ENCODE peak calls at places on chromosomes 1 and 21, in four cellular contexts. A is psoas muscle, U is neuronal stem cell, O is GM23248. L is an unnamed sample.

GRCh38 chr1:242784074-242784473 is 259.6 kb upstream of the PLD5 start:
- DNase-seq in U (peak), O (no peak), A (no peak), L (no peak)

GRCh38 chr1:169890761-169891538 is 2.7 kb downstream of the SCYL3 start:
- DNase-seq in A (no peak), O (no peak), U (no peak), L (peak)

GRCh38 chr1:172144445-172145060 is 275.9 kb upstream of the C1orf105 start:
- DNase-seq in A (peak), O (peak), U (no peak), L (peak)

GRCh38 chr21:45584786-45585185 is 42.5 kb upstream of the SLC19A1 start:
- DNase-seq in A (no peak), O (no peak), U (no peak), L (no peak)

GRCh38 chr1:184419734-184420161 is 32.9 kb downstream of the C1orf21 start:
- DNase-seq in U (no peak), A (no peak), O (no peak), L (no peak)

GRCh38 chr1:6831368-6831767 is 46.1 kb downstream of the CAMTA1 start:
- DNase-seq in O (peak), U (no peak), A (no peak), L (no peak)

GRCh38 chr1:43270421-43271095 is 775 bp downstream of the TMEM125 start:
- DNase-seq in U (no peak), A (no peak), O (peak), L (peak)

GRCh38 chr1:24179251-24179895 is 7.7 kb downstream of the IFNLR1 start:
- DNase-seq in A (no peak), O (no peak), U (no peak), L (no peak)

GRCh38 chr1:27652505-27652904 is 17.5 kb upstream of the FGR start:
- DNase-seq in O (peak), U (no peak), A (no peak), L (no peak)

GRCh38 chr1:185960377-185961151 is 226.4 kb downstream of the HMCN1 start:
- DNase-seq in A (peak), U (peak), O (peak), L (no peak)

DNA sequence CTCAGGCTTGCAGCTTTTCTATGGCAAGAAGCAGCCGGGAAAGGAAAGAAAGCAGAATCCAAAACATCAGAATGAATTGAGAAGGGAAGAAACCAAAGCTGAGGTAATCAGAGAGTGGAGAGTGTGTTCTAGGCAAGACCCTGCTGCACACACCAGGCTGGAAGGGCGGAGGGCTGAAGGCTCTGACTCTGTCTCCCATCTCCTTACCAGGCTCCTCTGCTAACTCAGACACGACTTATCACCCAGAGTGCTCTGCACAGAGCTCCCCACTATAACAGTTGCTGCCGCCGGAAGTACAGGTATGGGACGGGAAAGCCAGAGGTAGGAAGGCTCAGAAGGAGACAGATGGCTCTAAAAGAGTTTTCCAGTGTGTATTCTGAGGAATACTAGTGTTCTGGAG is 1.2 kb downstream of the SCNM1 start:
- DNase-seq in A (no peak), O (no peak), U (no peak), L (no peak)
- H3K4me3 ChIP-seq in A (peak), O (peak), U (no peak), L (peak)

DNA sequence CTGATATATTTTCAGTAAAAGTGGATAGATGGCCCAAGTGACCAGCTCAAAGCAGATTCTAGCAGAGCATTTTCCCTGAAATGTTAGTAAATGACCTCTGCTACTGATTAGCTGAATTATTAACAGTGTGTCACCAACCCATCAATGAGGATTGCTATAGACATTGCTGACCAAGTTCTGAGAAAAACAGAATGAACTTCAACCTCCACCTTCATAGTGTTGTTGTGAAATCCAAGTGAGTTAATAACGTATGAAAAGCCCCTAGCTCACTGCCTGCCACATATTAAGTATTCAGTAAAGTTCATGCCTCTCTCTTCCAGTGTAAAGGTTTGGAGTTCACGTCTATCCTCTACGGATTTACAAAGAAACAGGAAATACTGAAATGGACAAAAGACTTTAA is 15.8 kb downstream of the PLPP3 start:
- DNase-seq in U (no peak), O (no peak), A (no peak), L (no peak)
- H3K4me3 ChIP-seq in U (no peak), O (no peak), A (no peak), L (no peak)

GRCh38 chr1:153968972-153969371 is 1.3 kb downstream of the CREB3L4 start:
- DNase-seq in A (no peak), O (no peak), U (no peak), L (no peak)

GRCh38 chr1:153967109-153967999 is at the start of gene CREB3L4:
- DNase-seq in A (peak), O (peak), U (peak), L (peak)

GRCh38 chr1:153970346-153970745 is 2.6 kb downstream of the CREB3L4 start:
- DNase-seq in U (no peak), A (no peak), O (no peak), L (no peak)

GRCh38 chr1:153968000-153968363 is 280 bp downstream of the CREB3L4 start:
- DNase-seq in U (no peak), A (peak), O (peak), L (peak)

GRCh38 chr1:153968400-153968799 is 698 bp downstream of the CREB3L4 start:
- DNase-seq in O (no peak), A (no peak), U (no peak), L (no peak)
- H3K4me3 ChIP-seq in O (peak), A (peak), U (peak), L (no peak)

GRCh38 chr1:222894331-222894730 is 79.5 kb downstream of the DISP1 start:
- DNase-seq in O (no peak), A (no peak), U (no peak), L (peak)

GRCh38 chr1:222896630-222897526 is 82.0 kb downstream of the DISP1 start:
- DNase-seq in U (no peak), O (peak), A (no peak), L (no peak)

GRCh38 chr1:222897527-222898190 is 82.8 kb downstream of the DISP1 start:
- DNase-seq in A (no peak), U (no peak), O (peak), L (no peak)

GRCh38 chr1:222893255-222893654 is 78.4 kb downstream of the DISP1 start:
- DNase-seq in A (peak), U (no peak), O (no peak), L (peak)

DNA sequence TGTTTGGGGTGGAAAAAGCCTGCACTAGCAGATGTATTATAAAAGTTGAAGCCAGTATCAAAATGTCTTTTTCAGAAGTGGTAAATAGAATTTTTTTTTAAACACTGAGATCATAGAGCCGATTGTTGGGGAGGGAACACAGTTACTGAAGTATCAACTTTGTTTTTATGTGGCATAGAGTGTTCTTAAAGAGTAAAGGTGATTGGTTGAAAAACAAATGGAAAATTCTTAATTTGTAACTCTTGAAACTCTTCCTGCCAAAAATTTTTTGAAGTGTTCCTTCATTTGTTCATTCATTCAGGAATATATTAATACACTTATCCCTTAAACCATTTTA is 83.3 kb downstream of the DISP1 start:
- DNase-seq in U (no peak), A (no peak), O (peak), L (no peak)
- H3K4me3 ChIP-seq in U (no peak), A (peak), O (peak), L (peak)

L was measured in upper lobe of left lung.